ENCODE peak calls at places on chromosomes 16 and 17, in five cellular contexts. L, P, I, G and B are unnamed samples.
A peak's percentile ranks its signal among the peaks of the same experiment; 100 is the strongest.

GRCh38 chr16:25005445-25006306 is 9.5 kb downstream of the ARHGAP17 start:
- DNase-seq in P (peak; percentile 79), L (no peak), G (no peak), I (peak; percentile 57), B (no peak)

GRCh38 chr17:66676421-66676820 is 158.5 kb upstream of the CACNG5 start:
- DNase-seq in G (no peak), I (no peak), L (no peak), P (peak; percentile 36), B (no peak)

GRCh38 chr17:18921912-18922451 is 30.0 kb upstream of the SLC5A10 start:
- DNase-seq in L (peak; percentile 12), P (no peak), G (no peak), I (peak; percentile 58), B (no peak)

GRCh38 chr17:60390223-60390622 is 1.7 kb downstream of the USP32 start:
- DNase-seq in G (no peak), L (peak; percentile 63), P (peak; percentile 83), I (peak; percentile 77), B (no peak)

GRCh38 chr17:333626-334396 is 18.8 kb downstream of the RPH3AL start:
- DNase-seq in P (no peak), I (peak; percentile 63), L (no peak), G (peak; percentile 97), B (peak; percentile 95)

GRCh38 chr16:88331989-88332920 is 50.5 kb upstream of the ZNF469 start:
- DNase-seq in I (peak; percentile 100), G (no peak), P (peak; percentile 100), L (no peak), B (no peak)

GRCh38 chr16:22370038-22370541 is 4.3 kb downstream of the CDR2 start:
- DNase-seq in I (peak; percentile 75), P (peak; percentile 94), G (no peak), L (no peak), B (no peak)

GRCh38 chr16:31094088-31094423 is 541 bp downstream of the VKORC1 start:
- DNase-seq in P (peak; percentile 41), L (no peak), I (peak; percentile 16), G (no peak), B (peak; percentile 80)

GRCh38 chr17:49508061-49508865 is 13.2 kb downstream of the NGFR start:
- DNase-seq in P (peak; percentile 49), I (no peak), G (no peak), L (no peak), B (peak; percentile 86)

GRCh38 chr16:3729161-3730112 is 12.1 kb upstream of the TRAP1 start:
- DNase-seq in I (no peak), G (no peak), P (no peak), L (no peak), B (peak; percentile 47)

GRCh38 chr17:66698270-66698669 is 136.6 kb upstream of the CACNG5 start:
- DNase-seq in P (no peak), I (no peak), G (no peak), L (no peak), B (no peak)

GRCh38 chr17:83200231-83200699 is 120.9 kb downstream of the METRNL start:
- DNase-seq in L (peak; percentile 90), I (no peak), G (no peak), P (peak; percentile 98), B (no peak)

GRCh38 chr16:48500981-48501380 is 109.0 kb downstream of the N4BP1 start:
- DNase-seq in I (no peak), G (no peak), L (no peak), P (no peak), B (no peak)

GRCh38 chr16:72876221-72876620 is 171.7 kb downstream of the ZFHX3 start:
- DNase-seq in L (peak; percentile 90), G (no peak), P (no peak), I (peak; percentile 97), B (no peak)

GRCh38 chr16:49466881-49467280 is 93.3 kb downstream of the C16orf78 start:
- DNase-seq in L (no peak), G (no peak), I (no peak), P (no peak), B (peak; percentile 9)

GRCh38 chr17:48970865-48971687 is 2.7 kb upstream of the GIP start:
- DNase-seq in P (no peak), L (no peak), G (no peak), I (no peak), B (peak; percentile 41)

GRCh38 chr16:78463591-78463990 is 364.1 kb downstream of the WWOX start:
- DNase-seq in P (no peak), G (no peak), L (no peak), I (no peak), B (no peak)

GRCh38 chr16:81633680-81634379 is 145.3 kb upstream of the PLCG2 start:
- DNase-seq in P (no peak), L (no peak), G (no peak), I (no peak), B (no peak)

GRCh38 chr16:64910351-64910750 is 211.5 kb downstream of the CDH11 start:
- DNase-seq in P (peak; percentile 97), G (peak; percentile 30), I (peak; percentile 61), L (no peak), B (no peak)

GRCh38 chr16:49121636-49122035 is 160.0 kb downstream of the CBLN1 start:
- DNase-seq in I (no peak), L (no peak), G (no peak), P (no peak), B (no peak)

GRCh38 chr16:85428168-85428898 is 184.8 kb upstream of the GSE1 start:
- DNase-seq in G (peak; percentile 15), L (peak; percentile 20), I (no peak), P (peak; percentile 46), B (peak; percentile 88)

GRCh38 chr16:16062023-16062932 is 112.9 kb downstream of the ABCC1 start:
- DNase-seq in G (no peak), I (no peak), L (peak; percentile 96), P (no peak), B (peak; percentile 32)

GRCh38 chr16:70665806-70666735 is 19.7 kb downstream of the IL34 start:
- DNase-seq in P (no peak), L (no peak), G (no peak), I (no peak), B (peak; percentile 42)

GRCh38 chr16:1413684-1414531 is 596 bp downstream of the UNKL start:
- DNase-seq in G (peak; percentile 44), P (peak; percentile 74), I (peak; percentile 41), L (peak; percentile 74), B (peak; percentile 96)

GRCh38 chr16:3654249-3654991 is at the start of gene DNASE1:
- DNase-seq in L (peak; percentile 72), G (no peak), P (peak; percentile 77), I (peak; percentile 66), B (peak; percentile 92)

GRCh38 chr17:13626703-13627102 is 25.0 kb upstream of the HS3ST3A1 start:
- DNase-seq in G (no peak), P (peak; percentile 87), L (no peak), I (peak; percentile 84), B (no peak)

GRCh38 chr16:71426069-71426879 is 15.6 kb downstream of the TLE7 start:
- DNase-seq in L (peak; percentile 53), I (peak; percentile 94), G (peak; percentile 25), P (peak; percentile 70), B (peak; percentile 93)

GRCh38 chr17:34623856-34624766 is 44.7 kb downstream of the TMEM132E start:
- DNase-seq in L (no peak), P (no peak), G (no peak), I (no peak), B (peak; percentile 78)

GRCh38 chr17:9436629-9437028 is 139.0 kb downstream of the STX8 start:
- DNase-seq in P (peak; percentile 34), I (no peak), G (no peak), L (no peak), B (no peak)

GRCh38 chr17:58487589-58488427 is at the start of gene HSF5:
- DNase-seq in L (no peak), G (no peak), I (peak; percentile 7), P (no peak), B (peak; percentile 57)

GRCh38 chr17:21239680-21240374 is 13.4 kb downstream of the NATD1 start:
- DNase-seq in I (peak; percentile 43), G (no peak), P (peak; percentile 67), L (peak; percentile 30), B (peak; percentile 85)